ENCODE peak calls at places on chromosome 6, in four cellular contexts. U is RPMI8226, A is HT1080, M is fibroblast of gingiva. Q is an unnamed sample.

GRCh38 chr6:116461563-116462507 is 660 bp downstream of the CALHM6 start:
- DNase-seq in U (peak; percentile 82), A (no peak), M (peak; percentile 42), Q (peak; percentile 29)

GRCh38 chr6:21924002-21924401 is 330.5 kb downstream of the SOX4 start:
- DNase-seq in U (no peak), A (no peak), M (no peak), Q (no peak)

GRCh38 chr6:43978473-43979360 is 148.5 kb downstream of the MRPL14 start:
- DNase-seq in U (no peak), A (peak; percentile 27), M (peak; percentile 34), Q (no peak)

GRCh38 chr6:14831070-14831469 is 414.8 kb upstream of the JARID2 start:
- DNase-seq in U (no peak), A (no peak), M (no peak), Q (no peak)

GRCh38 chr6:72757048-72757447 is 135.2 kb downstream of the KCNQ5 start:
- DNase-seq in U (no peak), A (no peak), M (no peak), Q (no peak)

GRCh38 chr6:105713474-105714118 is 310.7 kb upstream of the PREP start:
- DNase-seq in U (no peak), A (peak; percentile 26), M (no peak), Q (no peak)

GRCh38 chr6:35691027-35691824 is 2.5 kb upstream of the FKBP5 start:
- DNase-seq in U (no peak), A (no peak), M (peak; percentile 93), Q (no peak)

GRCh38 chr6:44116643-44117382 is 10.4 kb downstream of the MRPL14 start:
- DNase-seq in U (peak; percentile 43), A (peak; percentile 93), M (peak; percentile 77), Q (no peak)

GRCh38 chr6:27669798-27670301 is 196.9 kb upstream of the ZNF184 start:
- DNase-seq in U (no peak), A (no peak), M (no peak), Q (no peak)

GRCh38 chr6:45911691-45912090 is 104.0 kb downstream of the CLIC5 start:
- DNase-seq in U (no peak), A (no peak), M (no peak), Q (no peak)

GRCh38 chr6:149332602-149333311 is 15.2 kb downstream of the TAB2 start:
- DNase-seq in U (no peak), A (no peak), M (no peak), Q (no peak)

GRCh38 chr6:121912905-121913304 is 477.5 kb downstream of the GJA1 start:
- DNase-seq in U (no peak), A (no peak), M (no peak), Q (no peak)

GRCh38 chr6:87909849-87910248 is 137.8 kb upstream of the SPACA1 start:
- DNase-seq in U (no peak), A (peak; percentile 93), M (peak; percentile 17), Q (no peak)

GRCh38 chr6:5084192-5084786 is 852 bp upstream of the PPP1R3G start:
- DNase-seq in U (no peak), A (no peak), M (no peak), Q (no peak)

GRCh38 chr6:17927705-17928104 is 59.7 kb downstream of the KIF13A start:
- DNase-seq in U (no peak), A (no peak), M (no peak), Q (no peak)

GRCh38 chr6:54535568-54535967 is 227.3 kb downstream of the TINAG start:
- DNase-seq in U (no peak), A (no peak), M (no peak), Q (no peak)

GRCh38 chr6:97958143-97958542 is 675.1 kb upstream of the MMS22L start:
- DNase-seq in U (no peak), A (peak; percentile 54), M (no peak), Q (no peak)

GRCh38 chr6:41594766-41595165 is 43.5 kb upstream of the MDFI start:
- DNase-seq in U (no peak), A (no peak), M (no peak), Q (no peak)

GRCh38 chr6:6543181-6543879 is 45.2 kb upstream of the LY86 start:
- DNase-seq in U (peak; percentile 35), A (no peak), M (no peak), Q (no peak)

GRCh38 chr6:162443101-162443500 is 284.5 kb downstream of the PRKN start:
- DNase-seq in U (no peak), A (peak; percentile 48), M (no peak), Q (no peak)

GRCh38 chr6:157162756-157163433 is 160.4 kb downstream of the TMEM242 start:
- DNase-seq in U (no peak), A (no peak), M (no peak), Q (no peak)

GRCh38 chr6:106716966-106717365 is 87.6 kb downstream of the QRSL1 start:
- DNase-seq in U (no peak), A (no peak), M (no peak), Q (no peak)

GRCh38 chr6:38632490-38632889 is 7.2 kb downstream of the BTBD9 start:
- DNase-seq in U (no peak), A (no peak), M (no peak), Q (no peak)

GRCh38 chr6:35568967-35569606 is 56.4 kb upstream of the TULP1 start:
- DNase-seq in U (peak; percentile 28), A (peak; percentile 7), M (peak; percentile 47), Q (peak; percentile 7)

Q was measured in amygdala.